ENCODE peak calls at places on chromosomes 1 and 21, in four cellular contexts. S is mesendoderm, W is H1, G is IMR-90. D is an unnamed sample.

GRCh38 chr1:110425196-110425595 is 17.7 kb upstream of the LAMTOR5 start:
- DNase-seq in G (no peak), S (no peak), W (no peak), D (no peak)

GRCh38 chr1:225816643-225817538 is 7.0 kb downstream of the EPHX1 start:
- DNase-seq in W (no peak), G (peak; percentile 7), S (no peak), D (no peak)

GRCh38 chr1:245599413-245600174 is 444.8 kb downstream of the KIF26B start:
- DNase-seq in S (peak; percentile 73), W (no peak), G (peak; percentile 94), D (peak; percentile 28)

GRCh38 chr1:12387641-12388040 is 157.8 kb downstream of the VPS13D start:
- DNase-seq in W (no peak), S (peak; percentile 31), G (peak; percentile 28), D (no peak)

GRCh38 chr1:119141020-119141424 is 569 bp upstream of the WARS2 start:
- DNase-seq in G (no peak), S (peak; percentile 64), W (no peak), D (peak; percentile 62)

GRCh38 chr1:207858806-207859205 is 52.1 kb downstream of the CD34 start:
- DNase-seq in G (no peak), S (peak; percentile 56), W (no peak), D (no peak)

GRCh38 chr1:9284061-9284460 is 8.6 kb upstream of the SPSB1 start:
- DNase-seq in S (no peak), W (no peak), G (no peak), D (no peak)

GRCh38 chr1:14304381-14304865 is 294.1 kb upstream of the KAZN start:
- DNase-seq in W (no peak), S (no peak), G (peak; percentile 1), D (no peak)

GRCh38 chr1:94551449-94551848 is 9.9 kb upstream of the F3 start:
- DNase-seq in W (no peak), S (no peak), G (no peak), D (no peak)

GRCh38 chr1:66371233-66372005 is 162.5 kb upstream of the SGIP1 start:
- DNase-seq in W (no peak), G (peak; percentile 85), S (peak; percentile 22), D (no peak)

GRCh38 chr1:55483523-55483922 is 268.4 kb upstream of the USP24 start:
- DNase-seq in W (no peak), G (no peak), S (peak; percentile 67), D (peak; percentile 37)

GRCh38 chr1:2151252-2151651 is 43.3 kb downstream of the FAAP20 start:
- DNase-seq in G (no peak), W (no peak), S (no peak), D (no peak)

GRCh38 chr1:158285756-158286241 is 3.9 kb upstream of the CD1C start:
- DNase-seq in S (no peak), W (no peak), G (no peak), D (no peak)

GRCh38 chr1:55718758-55719671 is 503.9 kb upstream of the USP24 start:
- DNase-seq in G (peak; percentile 100), S (peak; percentile 34), W (peak; percentile 50), D (peak; percentile 28)

GRCh38 chr21:14995695-14996490 is 68.9 kb downstream of the NRIP1 start:
- DNase-seq in W (no peak), S (peak; percentile 66), G (peak; percentile 63), D (no peak)

GRCh38 chr21:17387030-17387617 is 125.7 kb upstream of the CXADR start:
- DNase-seq in S (peak; percentile 69), W (no peak), G (peak; percentile 59), D (no peak)

GRCh38 chr1:156676820-156677615 is at the start of gene NES:
- DNase-seq in S (peak; percentile 98), W (no peak), G (peak; percentile 56), D (peak; percentile 93)

GRCh38 chr1:41709873-41710272 is 208.8 kb downstream of the HIVEP3 start:
- DNase-seq in G (no peak), S (no peak), W (no peak), D (no peak)

GRCh38 chr21:46294647-46295176 is 8.6 kb downstream of the YBEY start:
- DNase-seq in G (peak; percentile 68), S (peak; percentile 31), W (no peak), D (no peak)

GRCh38 chr1:168636200-168636599 is 59.8 kb downstream of the XCL1 start:
- DNase-seq in W (no peak), G (no peak), S (no peak), D (no peak)

GRCh38 chr1:231827337-231828105 is 200.9 kb downstream of the DISC1 start:
- DNase-seq in S (no peak), G (peak; percentile 68), W (no peak), D (no peak)

GRCh38 chr1:197911857-197912696 is 5.1 kb upstream of the LHX9 start:
- DNase-seq in G (no peak), W (no peak), S (no peak), D (no peak)

GRCh38 chr21:43190544-43191340 is 21.9 kb downstream of the CRYAA start:
- DNase-seq in S (no peak), W (no peak), G (no peak), D (peak; percentile 27)

GRCh38 chr1:184191181-184191601 is 139.7 kb downstream of the TSEN15 start:
- DNase-seq in W (no peak), S (peak; percentile 91), G (peak; percentile 96), D (no peak)

GRCh38 chr1:224519874-224520273 is 85.3 kb upstream of the WDR26 start:
- DNase-seq in S (no peak), G (peak; percentile 17), W (no peak), D (no peak)

GRCh38 chr1:154998818-154999650 is 3.6 kb upstream of the ZBTB7B start:
- DNase-seq in S (peak; percentile 95), W (no peak), G (peak; percentile 62), D (peak; percentile 89)

GRCh38 chr1:32406629-32407111 is 12.4 kb upstream of the BSDC1 start:
- DNase-seq in G (no peak), W (no peak), S (no peak), D (no peak)

GRCh38 chr1:217272385-217272784 is 358.5 kb downstream of the GPATCH2 start:
- DNase-seq in W (no peak), S (no peak), G (peak; percentile 84), D (no peak)

GRCh38 chr1:155316922-155317321 is 3.8 kb upstream of the RUSC1 start:
- DNase-seq in W (no peak), S (no peak), G (no peak), D (no peak)

GRCh38 chr1:244381887-244382565 is 69.7 kb downstream of the ADSS2 start:
- DNase-seq in W (no peak), G (peak; percentile 76), S (no peak), D (no peak)

GRCh38 chr1:12001249-12001917 is 17.9 kb upstream of the MIIP start:
- DNase-seq in G (peak; percentile 56), S (peak; percentile 91), W (no peak), D (peak; percentile 66)

GRCh38 chr1:8661185-8662110 is 156.0 kb downstream of the RERE start:
- DNase-seq in S (peak; percentile 40), G (peak; percentile 91), W (no peak), D (no peak)

GRCh38 chr1:89085781-89086180 is 20.8 kb upstream of the GBP1 start:
- DNase-seq in G (peak; percentile 56), W (no peak), S (peak; percentile 58), D (no peak)

DNA sequence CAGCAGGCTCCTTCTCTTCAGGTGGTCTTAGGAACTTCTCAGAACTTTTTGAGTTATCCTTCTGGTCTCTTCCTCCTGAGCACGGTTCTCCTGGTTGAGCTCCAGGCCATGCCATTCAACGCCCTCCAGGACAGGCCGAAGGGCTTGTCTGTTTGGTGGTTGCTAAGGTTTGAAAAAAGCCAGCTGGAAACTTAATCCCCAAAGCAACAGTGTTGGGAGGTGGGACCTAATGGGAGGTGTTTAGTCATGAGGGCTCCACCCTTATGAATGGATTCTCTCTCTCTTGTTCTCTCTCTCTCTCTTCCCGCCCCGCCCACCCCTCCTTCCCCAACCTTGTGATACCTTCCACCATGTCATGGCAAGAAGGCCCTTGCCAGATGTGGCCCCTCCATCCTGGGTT is 856 bp downstream of the KCNE1 start:
- DNase-seq in W (no peak), S (peak; percentile 21), G (no peak), D (no peak)
- H3K4ac ChIP-seq in W (no peak overlapping the region), S (no peak overlapping the region), G (no peak overlapping the region), D (no peak overlapping the region)

GRCh38 chr21:36162631-36163030 is 6.0 kb downstream of the DOP1B start:
- DNase-seq in S (no peak), W (no peak), G (no peak), D (no peak)
- H3K56ac ChIP-seq in S (no peak overlapping the region), W (no peak overlapping the region), G (no peak overlapping the region), D (no peak overlapping the region)

GRCh38 chr1:68433386-68433785 is 16.4 kb downstream of the RPE65 start:
- DNase-seq in G (no peak), S (no peak), W (no peak), D (no peak)
- H4K5ac ChIP-seq in G (no peak overlapping the region), S (no peak overlapping the region), W (no peak overlapping the region), D (no peak overlapping the region)

GRCh38 chr21:37405629-37406028 is 39.1 kb downstream of the DYRK1A start:
- DNase-seq in G (no peak), S (no peak), W (no peak), D (no peak)
- H3K4ac ChIP-seq in G (no peak overlapping the region), S (no peak overlapping the region), W (no peak overlapping the region), D (no peak overlapping the region)

GRCh38 chr1:107991371-107992066 is 26.5 kb upstream of the VAV3 start:
- DNase-seq in W (no peak), S (peak; percentile 35), G (no peak), D (no peak)
- H3K56ac ChIP-seq in W (no peak overlapping the region), S (no peak overlapping the region), G (no peak overlapping the region), D (no peak overlapping the region)

GRCh38 chr1:117928881-117929339 is 511 bp downstream of the GDAP2 start:
- DNase-seq in W (peak; percentile 9), G (peak; percentile 63), S (peak; percentile 83), D (peak; percentile 61)
- H4K5ac ChIP-seq in W (no peak overlapping the region), G (no peak overlapping the region), S (no peak overlapping the region), D (no peak overlapping the region)

GRCh38 chr1:87796521-87796920 is 467.8 kb downstream of the LMO4 start:
- DNase-seq in S (no peak), G (no peak), W (no peak), D (no peak)

GRCh38 chr1:87803395-87803794 is 474.7 kb downstream of the LMO4 start:
- DNase-seq in G (no peak), S (no peak), W (no peak), D (no peak)

GRCh38 chr1:87799451-87799850 is 470.8 kb downstream of the LMO4 start:
- DNase-seq in G (peak; percentile 52), W (no peak), S (no peak), D (no peak)

GRCh38 chr1:87804128-87804527 is 475.4 kb downstream of the LMO4 start:
- DNase-seq in S (no peak), W (no peak), G (no peak), D (no peak)

GRCh38 chr1:87800006-87800405 is 471.3 kb downstream of the LMO4 start:
- DNase-seq in G (peak; percentile 40), S (no peak), W (no peak), D (no peak)
- H3K4ac ChIP-seq in G (no peak overlapping the region), S (no peak overlapping the region), W (no peak overlapping the region), D (no peak overlapping the region)

DNA sequence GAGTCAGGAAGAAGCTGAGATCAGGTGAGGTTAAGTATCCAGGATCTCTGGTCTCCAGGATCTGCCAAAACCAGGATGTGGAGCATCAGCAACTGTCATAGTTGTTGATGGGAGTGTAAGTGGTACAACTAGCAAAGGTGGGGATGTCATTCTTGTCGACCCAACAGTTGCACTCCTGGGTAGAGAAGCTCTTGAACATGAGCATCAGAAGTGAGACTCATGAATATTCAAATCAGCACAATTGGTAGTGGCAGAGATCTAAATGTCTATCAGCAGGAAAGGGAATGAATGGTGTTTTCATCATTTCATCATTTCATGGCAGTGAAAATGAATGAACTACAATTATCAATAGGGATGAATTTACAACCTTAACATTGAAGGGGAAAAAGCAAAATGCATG is 4.2 kb upstream of the LAD1 start:
- DNase-seq in S (no peak), G (no peak), W (no peak), D (no peak)
- H3K56ac ChIP-seq in S (no peak overlapping the region), G (no peak overlapping the region), W (no peak overlapping the region), D (no peak overlapping the region)